ENCODE peak calls at places on chromosomes 11 and 22, in ten cellular contexts. One of them, this sample, is unnamed.

GRCh38 chr11:36361472-36361871 is 65.4 kb downstream of the PRR5L start:
- DNase-seq in psoas muscle: no peak
- DNase-seq in substantia nigra: no peak
- DNase-seq in naive thymus-derived CD8-positive, alpha-beta T cell: no peak
- DNase-seq in fibroblast of mammary gland: no peak
- DNase-seq in EL: peak; percentile 37
- DNase-seq in DMS153: no peak
- DNase-seq in GM10248: no peak
- DNase-seq in anterior cingulate cortex: no peak
- DNase-seq in mucosa of descending colon: no peak
- DNase-seq in this sample: no peak

GRCh38 chr22:36954251-36955014 is 41.0 kb downstream of the CSF2RB start:
- DNase-seq in psoas muscle: no peak
- DNase-seq in substantia nigra: no peak
- DNase-seq in naive thymus-derived CD8-positive, alpha-beta T cell: no peak
- DNase-seq in fibroblast of mammary gland: no peak
- DNase-seq in EL: no peak
- DNase-seq in DMS153: no peak
- DNase-seq in GM10248: peak; percentile 45
- DNase-seq in anterior cingulate cortex: no peak
- DNase-seq in mucosa of descending colon: no peak
- DNase-seq in this sample: no peak

GRCh38 chr11:75270896-75271415 is 30.4 kb downstream of the TPBGL start:
- DNase-seq in psoas muscle: peak; percentile 23
- DNase-seq in substantia nigra: no peak
- DNase-seq in naive thymus-derived CD8-positive, alpha-beta T cell: no peak
- DNase-seq in fibroblast of mammary gland: peak; percentile 31
- DNase-seq in EL: peak; percentile 19
- DNase-seq in DMS153: no peak
- DNase-seq in GM10248: no peak
- DNase-seq in anterior cingulate cortex: no peak
- DNase-seq in mucosa of descending colon: no peak
- DNase-seq in this sample: peak; percentile 32

GRCh38 chr11:2313051-2313951 is 11.5 kb downstream of the TSPAN32 start:
- DNase-seq in psoas muscle: peak; percentile 42
- DNase-seq in substantia nigra: no peak
- DNase-seq in naive thymus-derived CD8-positive, alpha-beta T cell: no peak
- DNase-seq in fibroblast of mammary gland: no peak
- DNase-seq in EL: no peak
- DNase-seq in DMS153: no peak
- DNase-seq in GM10248: no peak
- DNase-seq in anterior cingulate cortex: no peak
- DNase-seq in mucosa of descending colon: peak; percentile 36
- DNase-seq in this sample: peak; percentile 70

GRCh38 chr11:19241260-19242183 is 777 bp upstream of the E2F8 start:
- DNase-seq in psoas muscle: peak; percentile 65
- DNase-seq in substantia nigra: no peak
- DNase-seq in naive thymus-derived CD8-positive, alpha-beta T cell: no peak
- DNase-seq in fibroblast of mammary gland: no peak
- DNase-seq in EL: peak; percentile 51
- DNase-seq in DMS153: no peak
- DNase-seq in GM10248: peak; percentile 80
- DNase-seq in anterior cingulate cortex: no peak
- DNase-seq in mucosa of descending colon: peak; percentile 76
- DNase-seq in this sample: peak; percentile 74

GRCh38 chr11:126857860-126858808 is 142.4 kb downstream of the KIRREL3 start:
- DNase-seq in psoas muscle: no peak
- DNase-seq in substantia nigra: no peak
- DNase-seq in naive thymus-derived CD8-positive, alpha-beta T cell: no peak
- DNase-seq in fibroblast of mammary gland: peak; percentile 5
- DNase-seq in EL: no peak
- DNase-seq in DMS153: peak; percentile 89
- DNase-seq in GM10248: no peak
- DNase-seq in anterior cingulate cortex: no peak
- DNase-seq in mucosa of descending colon: no peak
- DNase-seq in this sample: no peak

GRCh38 chr11:45079075-45079444 is 67.4 kb upstream of the PRDM11 start:
- DNase-seq in psoas muscle: no peak
- DNase-seq in substantia nigra: no peak
- DNase-seq in naive thymus-derived CD8-positive, alpha-beta T cell: no peak
- DNase-seq in fibroblast of mammary gland: no peak
- DNase-seq in EL: no peak
- DNase-seq in DMS153: no peak
- DNase-seq in GM10248: no peak
- DNase-seq in anterior cingulate cortex: no peak
- DNase-seq in mucosa of descending colon: no peak
- DNase-seq in this sample: no peak

GRCh38 chr22:32622004-32622761 is 147.6 kb downstream of the FBXO7 start:
- DNase-seq in psoas muscle: peak; percentile 78
- DNase-seq in substantia nigra: no peak
- DNase-seq in naive thymus-derived CD8-positive, alpha-beta T cell: no peak
- DNase-seq in fibroblast of mammary gland: peak; percentile 67
- DNase-seq in EL: peak; percentile 90
- DNase-seq in DMS153: no peak
- DNase-seq in GM10248: no peak
- DNase-seq in anterior cingulate cortex: no peak
- DNase-seq in mucosa of descending colon: no peak
- DNase-seq in this sample: peak; percentile 76

GRCh38 chr11:37748641-37749040 is 1150.6 kb upstream of the RAG2 start:
- DNase-seq in psoas muscle: no peak
- DNase-seq in substantia nigra: no peak
- DNase-seq in naive thymus-derived CD8-positive, alpha-beta T cell: no peak
- DNase-seq in fibroblast of mammary gland: no peak
- DNase-seq in EL: no peak
- DNase-seq in DMS153: no peak
- DNase-seq in GM10248: no peak
- DNase-seq in anterior cingulate cortex: no peak
- DNase-seq in mucosa of descending colon: no peak
- DNase-seq in this sample: no peak

GRCh38 chr22:48555606-48556005 is 1272.1 kb downstream of the BRD1 start:
- DNase-seq in psoas muscle: no peak
- DNase-seq in substantia nigra: no peak
- DNase-seq in naive thymus-derived CD8-positive, alpha-beta T cell: no peak
- DNase-seq in fibroblast of mammary gland: no peak
- DNase-seq in EL: no peak
- DNase-seq in DMS153: no peak
- DNase-seq in GM10248: no peak
- DNase-seq in anterior cingulate cortex: no peak
- DNase-seq in mucosa of descending colon: no peak
- DNase-seq in this sample: no peak

GRCh38 chr22:19874307-19875060 is 19.8 kb upstream of the GNB1L start:
- DNase-seq in psoas muscle: peak; percentile 47
- DNase-seq in substantia nigra: no peak
- DNase-seq in naive thymus-derived CD8-positive, alpha-beta T cell: no peak
- DNase-seq in fibroblast of mammary gland: no peak
- DNase-seq in EL: no peak
- DNase-seq in DMS153: peak; percentile 31
- DNase-seq in GM10248: no peak
- DNase-seq in anterior cingulate cortex: no peak
- DNase-seq in mucosa of descending colon: peak; percentile 63
- DNase-seq in this sample: peak; percentile 69

GRCh38 chr11:1782831-1783724 is 19.4 kb upstream of the CTSD start:
- DNase-seq in psoas muscle: no peak
- DNase-seq in substantia nigra: no peak
- DNase-seq in naive thymus-derived CD8-positive, alpha-beta T cell: no peak
- DNase-seq in fibroblast of mammary gland: peak; percentile 62
- DNase-seq in EL: peak; percentile 67
- DNase-seq in DMS153: no peak
- DNase-seq in GM10248: no peak
- DNase-seq in anterior cingulate cortex: no peak
- DNase-seq in mucosa of descending colon: no peak
- DNase-seq in this sample: peak; percentile 68

GRCh38 chr11:67452141-67452952 is at the start of gene GPR152:
- DNase-seq in psoas muscle: peak; percentile 76
- DNase-seq in substantia nigra: no peak
- DNase-seq in naive thymus-derived CD8-positive, alpha-beta T cell: no peak
- DNase-seq in fibroblast of mammary gland: no peak
- DNase-seq in EL: no peak
- DNase-seq in DMS153: peak; percentile 42
- DNase-seq in GM10248: no peak
- DNase-seq in anterior cingulate cortex: no peak
- DNase-seq in mucosa of descending colon: peak; percentile 63
- DNase-seq in this sample: no peak

GRCh38 chr11:47099213-47099917 is 77.3 kb downstream of the ARFGAP2 start:
- DNase-seq in psoas muscle: no peak
- DNase-seq in substantia nigra: no peak
- DNase-seq in naive thymus-derived CD8-positive, alpha-beta T cell: no peak
- DNase-seq in fibroblast of mammary gland: peak; percentile 25
- DNase-seq in EL: peak; percentile 18
- DNase-seq in DMS153: peak; percentile 61
- DNase-seq in GM10248: no peak
- DNase-seq in anterior cingulate cortex: no peak
- DNase-seq in mucosa of descending colon: no peak
- DNase-seq in this sample: no peak

GRCh38 chr22:44707178-44707577 is 5.2 kb downstream of the PRR5 start:
- DNase-seq in psoas muscle: no peak
- DNase-seq in substantia nigra: no peak
- DNase-seq in naive thymus-derived CD8-positive, alpha-beta T cell: no peak
- DNase-seq in fibroblast of mammary gland: no peak
- DNase-seq in EL: no peak
- DNase-seq in DMS153: no peak
- DNase-seq in GM10248: no peak
- DNase-seq in anterior cingulate cortex: no peak
- DNase-seq in mucosa of descending colon: no peak
- DNase-seq in this sample: no peak

GRCh38 chr11:43547900-43548381 is 132.6 kb upstream of the HSD17B12 start:
- DNase-seq in psoas muscle: no peak
- DNase-seq in substantia nigra: no peak
- DNase-seq in naive thymus-derived CD8-positive, alpha-beta T cell: no peak
- DNase-seq in fibroblast of mammary gland: peak; percentile 15
- DNase-seq in EL: no peak
- DNase-seq in DMS153: no peak
- DNase-seq in GM10248: no peak
- DNase-seq in anterior cingulate cortex: no peak
- DNase-seq in mucosa of descending colon: no peak
- DNase-seq in this sample: peak; percentile 81

GRCh38 chr11:65215441-65216076 is 33.8 kb downstream of the CAPN1 start:
- DNase-seq in psoas muscle: no peak
- DNase-seq in substantia nigra: no peak
- DNase-seq in naive thymus-derived CD8-positive, alpha-beta T cell: no peak
- DNase-seq in fibroblast of mammary gland: peak; percentile 15
- DNase-seq in EL: no peak
- DNase-seq in DMS153: no peak
- DNase-seq in GM10248: peak; percentile 26
- DNase-seq in anterior cingulate cortex: no peak
- DNase-seq in mucosa of descending colon: no peak
- DNase-seq in this sample: peak; percentile 74

GRCh38 chr22:46984751-46985506 is 222.5 kb downstream of the TBC1D22A start:
- DNase-seq in psoas muscle: no peak
- DNase-seq in substantia nigra: no peak
- DNase-seq in naive thymus-derived CD8-positive, alpha-beta T cell: no peak
- DNase-seq in fibroblast of mammary gland: peak; percentile 64
- DNase-seq in EL: peak; percentile 82
- DNase-seq in DMS153: no peak
- DNase-seq in GM10248: no peak
- DNase-seq in anterior cingulate cortex: no peak
- DNase-seq in mucosa of descending colon: no peak
- DNase-seq in this sample: peak; percentile 81

GRCh38 chr11:35214792-35215193 is 75.8 kb downstream of the CD44 start:
- DNase-seq in psoas muscle: no peak
- DNase-seq in substantia nigra: no peak
- DNase-seq in naive thymus-derived CD8-positive, alpha-beta T cell: peak; percentile 5
- DNase-seq in fibroblast of mammary gland: peak; percentile 99
- DNase-seq in EL: peak; percentile 98
- DNase-seq in DMS153: no peak
- DNase-seq in GM10248: no peak
- DNase-seq in anterior cingulate cortex: no peak
- DNase-seq in mucosa of descending colon: no peak
- DNase-seq in this sample: no peak

GRCh38 chr22:19182472-19183157 is 4.1 kb upstream of the SLC25A1 start:
- DNase-seq in psoas muscle: no peak
- DNase-seq in substantia nigra: no peak
- DNase-seq in naive thymus-derived CD8-positive, alpha-beta T cell: no peak
- DNase-seq in fibroblast of mammary gland: no peak
- DNase-seq in EL: no peak
- DNase-seq in DMS153: no peak
- DNase-seq in GM10248: no peak
- DNase-seq in anterior cingulate cortex: no peak
- DNase-seq in mucosa of descending colon: no peak
- DNase-seq in this sample: no peak

GRCh38 chr11:8870461-8871282 is 40.3 kb upstream of the AKIP1 start:
- DNase-seq in psoas muscle: peak; percentile 64
- DNase-seq in substantia nigra: no peak
- DNase-seq in naive thymus-derived CD8-positive, alpha-beta T cell: no peak
- DNase-seq in fibroblast of mammary gland: peak; percentile 66
- DNase-seq in EL: peak; percentile 68
- DNase-seq in DMS153: peak; percentile 20
- DNase-seq in GM10248: peak; percentile 49
- DNase-seq in anterior cingulate cortex: peak; percentile 67
- DNase-seq in mucosa of descending colon: peak; percentile 81
- DNase-seq in this sample: no peak

GRCh38 chr11:104120493-104121200 is 43.3 kb downstream of the PDGFD start:
- DNase-seq in psoas muscle: no peak
- DNase-seq in substantia nigra: no peak
- DNase-seq in naive thymus-derived CD8-positive, alpha-beta T cell: no peak
- DNase-seq in fibroblast of mammary gland: no peak
- DNase-seq in EL: no peak
- DNase-seq in DMS153: no peak
- DNase-seq in GM10248: no peak
- DNase-seq in anterior cingulate cortex: no peak
- DNase-seq in mucosa of descending colon: no peak
- DNase-seq in this sample: no peak

GRCh38 chr11:441418-442274 is at the start of gene ANO9:
- DNase-seq in psoas muscle: peak; percentile 46
- DNase-seq in substantia nigra: no peak
- DNase-seq in naive thymus-derived CD8-positive, alpha-beta T cell: peak; percentile 39
- DNase-seq in fibroblast of mammary gland: no peak
- DNase-seq in EL: no peak
- DNase-seq in DMS153: peak; percentile 73
- DNase-seq in GM10248: peak; percentile 90
- DNase-seq in anterior cingulate cortex: no peak
- DNase-seq in mucosa of descending colon: peak; percentile 92
- DNase-seq in this sample: no peak

GRCh38 chr11:78795862-78796261 is 221.2 kb upstream of the NARS2 start:
- DNase-seq in psoas muscle: no peak
- DNase-seq in substantia nigra: no peak
- DNase-seq in naive thymus-derived CD8-positive, alpha-beta T cell: no peak
- DNase-seq in fibroblast of mammary gland: no peak
- DNase-seq in EL: no peak
- DNase-seq in DMS153: peak; percentile 15
- DNase-seq in GM10248: no peak
- DNase-seq in anterior cingulate cortex: no peak
- DNase-seq in mucosa of descending colon: no peak
- DNase-seq in this sample: no peak

GRCh38 chr11:108601150-108601549 is 7.6 kb upstream of the EXPH5 start:
- DNase-seq in psoas muscle: no peak
- DNase-seq in substantia nigra: no peak
- DNase-seq in naive thymus-derived CD8-positive, alpha-beta T cell: no peak
- DNase-seq in fibroblast of mammary gland: peak; percentile 17
- DNase-seq in EL: peak; percentile 47
- DNase-seq in DMS153: no peak
- DNase-seq in GM10248: no peak
- DNase-seq in anterior cingulate cortex: no peak
- DNase-seq in mucosa of descending colon: no peak
- DNase-seq in this sample: no peak